ENCODE peak calls at places on chromosome 7, in five cellular contexts. U is transverse colon, B is ovary, P is K562, O is stomach. N is an unnamed sample.
A peak's percentile ranks its signal among the peaks of the same experiment; 100 is the strongest.

GRCh38 chr7:23915196-23915595 is 205.2 kb downstream of the STK31 start:
- DNase-seq in U (no peak), B (no peak), P (no peak), O (no peak), N (peak; percentile 82)

GRCh38 chr7:73809454-73810090 is 21.2 kb upstream of the CLDN4 start:
- DNase-seq in U (peak; percentile 91), B (no peak), P (no peak), O (no peak), N (no peak)

GRCh38 chr7:131619336-131620305 is 63.2 kb upstream of the PODXL start:
- DNase-seq in U (no peak), B (no peak), P (peak; percentile 32), O (no peak), N (no peak)

GRCh38 chr7:134669388-134669787 is 22.7 kb downstream of the BPGM start:
- DNase-seq in U (no peak), B (no peak), P (no peak), O (no peak), N (no peak)

GRCh38 chr7:103129702-103130557 is 19.0 kb downstream of the NAPEPLD start:
- DNase-seq in U (no peak), B (no peak), P (no peak), O (no peak), N (no peak)

GRCh38 chr7:149855368-149856305 is 17.5 kb downstream of the ZNF862 start:
- DNase-seq in U (no peak), B (no peak), P (peak; percentile 81), O (no peak), N (no peak)

GRCh38 chr7:91162415-91162814 is 101.8 kb upstream of the FZD1 start:
- DNase-seq in U (no peak), B (no peak), P (no peak), O (no peak), N (no peak)

GRCh38 chr7:117269895-117270294 is 53.0 kb downstream of the WNT2 start:
- DNase-seq in U (no peak), B (no peak), P (no peak), O (no peak), N (no peak)

GRCh38 chr7:46290374-46291061 is 369.4 kb upstream of the IGFBP3 start:
- DNase-seq in U (no peak), B (no peak), P (no peak), O (no peak), N (no peak)

GRCh38 chr7:111274882-111275281 is 184.0 kb downstream of the LRRN3 start:
- DNase-seq in U (no peak), B (no peak), P (no peak), O (no peak), N (no peak)

GRCh38 chr7:101179117-101179779 is 845 bp downstream of the NAT16 start:
- DNase-seq in U (no peak), B (no peak), P (peak; percentile 34), O (no peak), N (no peak)

GRCh38 chr7:12212051-12212485 is 974 bp downstream of the TMEM106B start:
- DNase-seq in U (no peak), B (no peak), P (peak; percentile 58), O (no peak), N (no peak)

GRCh38 chr7:80135306-80136104 is 874 bp downstream of the GNAI1 start:
- DNase-seq in U (peak; percentile 14), B (peak; percentile 49), P (no peak), O (no peak), N (no peak)

GRCh38 chr7:50092579-50093411 is at the start of gene ZPBP:
- DNase-seq in U (no peak), B (peak; percentile 55), P (peak; percentile 55), O (no peak), N (no peak)

GRCh38 chr7:117217636-117218035 is 105.2 kb downstream of the WNT2 start:
- DNase-seq in U (no peak), B (no peak), P (no peak), O (no peak), N (no peak)

GRCh38 chr7:94580601-94581000 is 71.0 kb downstream of the CASD1 start:
- DNase-seq in U (no peak), B (no peak), P (no peak), O (no peak), N (no peak)

DNA sequence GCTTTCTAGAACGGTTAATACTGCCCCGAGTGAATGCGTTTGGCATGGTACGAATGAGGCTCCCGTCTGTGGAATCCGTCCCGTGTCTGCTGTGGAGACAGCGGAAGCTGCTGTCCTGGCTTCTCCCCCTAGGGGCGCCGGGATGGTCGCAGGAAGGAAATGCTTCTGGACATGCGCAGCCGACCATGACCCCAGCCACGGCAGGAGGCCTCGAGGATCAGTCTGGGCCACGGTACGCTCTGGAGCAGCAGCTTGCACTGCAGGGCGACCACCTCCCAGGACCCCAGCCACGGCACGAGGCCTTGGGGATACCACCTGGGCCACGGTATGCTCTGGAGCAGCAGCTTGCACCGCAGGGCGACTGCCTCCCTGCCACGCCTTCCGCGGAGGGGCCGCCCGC is 107.9 kb downstream of the CYTH3 start:
- DNase-seq in U (no peak), B (no peak), P (peak; percentile 14), O (no peak), N (no peak)
- TF ChIP-seq EP300 in U (no peak), B (no peak), P (no peak), O (no peak), N (no peak)

DNA sequence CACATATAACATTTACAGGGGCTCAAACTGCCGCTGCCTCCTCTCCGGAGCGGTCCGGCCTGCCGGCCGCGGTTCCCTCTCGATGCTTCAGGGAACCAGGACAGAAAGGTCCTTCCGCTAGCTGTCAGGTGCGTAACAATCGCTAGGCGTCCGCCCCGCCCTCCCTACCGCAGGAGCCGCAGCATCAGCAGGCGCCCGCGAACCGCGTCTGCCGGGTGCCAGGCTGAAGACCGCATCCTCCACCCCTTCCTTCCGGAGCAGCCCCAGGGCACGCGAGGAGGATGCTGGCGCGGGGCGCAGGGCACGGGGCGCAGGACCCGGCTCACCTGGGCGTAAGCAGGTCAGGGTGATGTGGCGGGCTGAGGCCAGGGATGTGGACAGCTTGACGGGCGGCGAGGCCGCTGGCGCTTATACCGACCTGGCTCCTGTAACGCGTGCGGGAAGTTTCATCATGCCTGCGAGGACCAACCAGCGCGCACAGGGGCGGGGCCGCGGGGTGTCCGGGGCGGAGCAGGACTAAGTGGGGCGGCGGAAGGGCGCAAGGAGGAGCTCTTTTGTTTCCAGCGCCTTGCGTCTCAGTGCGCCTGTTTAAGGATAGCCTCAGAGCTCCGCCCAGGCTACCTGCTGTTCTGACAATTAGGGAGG is at the start of gene ASNS:
- DNase-seq in U (peak; percentile 94), B (peak; percentile 91), P (peak; percentile 98), O (peak; percentile 95), N (peak; percentile 95)
- TF ChIP-seq EP300 in U (no peak), B (no peak), P (peak; percentile 41), O (no peak), N (no peak)

GRCh38 chr7:153522261-153522660 is 529.9 kb upstream of the DPP6 start:
- DNase-seq in U (peak; percentile 28), B (no peak), P (no peak), O (no peak), N (peak; percentile 95)
- TF ChIP-seq EP300 in U (peak; percentile 82), B (no peak), P (no peak), O (peak; percentile 69), N (peak; percentile 93)

GRCh38 chr7:114133717-114134116 is 214.9 kb upstream of the PPP1R3A start:
- DNase-seq in U (no peak), B (no peak), P (no peak), O (no peak), N (no peak)
- TF ChIP-seq EP300 in U (no peak), B (no peak), P (no peak), O (no peak), N (no peak)

GRCh38 chr7:22302951-22303423 is 54.0 kb downstream of the RAPGEF5 start:
- DNase-seq in U (no peak), B (no peak), P (no peak), O (no peak), N (no peak)
- TF ChIP-seq EP300 in U (no peak), B (no peak), P (peak; percentile 49), O (no peak), N (no peak)

DNA sequence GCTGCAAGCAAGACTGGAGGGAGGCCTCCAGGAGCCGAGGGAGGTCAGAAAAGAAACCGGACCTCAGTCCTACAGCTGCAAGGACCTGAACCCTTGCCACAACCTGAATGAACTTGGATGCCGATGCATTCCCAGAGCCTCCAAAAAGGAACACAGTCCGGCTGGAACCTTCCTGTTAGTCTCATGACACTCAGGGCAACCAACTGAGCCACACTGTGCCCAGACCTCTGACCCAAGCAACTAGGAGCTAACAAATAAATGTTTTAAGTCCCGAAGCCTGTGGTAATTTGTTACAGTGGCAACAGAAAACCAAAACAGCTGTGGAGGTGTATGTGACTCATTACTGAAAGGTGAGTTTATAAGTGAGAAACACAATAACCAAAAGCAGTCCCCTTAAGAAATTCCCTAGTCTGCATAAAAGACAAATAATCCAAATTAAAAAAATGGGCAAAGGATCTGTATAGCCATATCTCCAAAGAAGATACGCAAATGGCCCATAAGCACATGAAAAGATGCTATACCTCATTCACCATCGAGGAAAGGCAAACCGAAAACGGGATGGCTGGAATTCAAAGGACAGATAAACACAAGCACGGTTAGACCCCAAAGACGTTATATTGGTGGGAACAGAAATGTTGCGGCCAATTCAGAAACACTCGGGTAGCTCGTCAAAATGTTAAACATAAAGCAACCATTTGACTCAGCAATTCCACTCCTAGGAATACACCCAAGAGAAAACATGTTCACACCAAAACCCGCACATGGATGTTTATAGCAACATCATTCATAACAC is 24.8 kb downstream of the GNA12 start:
- DNase-seq in U (no peak), B (no peak), P (no peak), O (no peak), N (no peak)
- TF ChIP-seq EP300 in U (no peak), B (no peak), P (no peak), O (no peak), N (no peak)

GRCh38 chr7:66734006-66734405 is 6.5 kb upstream of the RABGEF1 start:
- DNase-seq in U (no peak), B (no peak), P (no peak), O (no peak), N (no peak)
- TF ChIP-seq EP300 in U (no peak), B (no peak), P (no peak), O (no peak), N (no peak)

GRCh38 chr7:121872831-121873764 is at the start of gene PTPRZ1:
- DNase-seq in U (no peak), B (peak; percentile 48), P (no peak), O (peak; percentile 51), N (no peak)
- TF ChIP-seq EP300 in U (no peak), B (no peak), P (no peak), O (no peak), N (no peak)

DNA sequence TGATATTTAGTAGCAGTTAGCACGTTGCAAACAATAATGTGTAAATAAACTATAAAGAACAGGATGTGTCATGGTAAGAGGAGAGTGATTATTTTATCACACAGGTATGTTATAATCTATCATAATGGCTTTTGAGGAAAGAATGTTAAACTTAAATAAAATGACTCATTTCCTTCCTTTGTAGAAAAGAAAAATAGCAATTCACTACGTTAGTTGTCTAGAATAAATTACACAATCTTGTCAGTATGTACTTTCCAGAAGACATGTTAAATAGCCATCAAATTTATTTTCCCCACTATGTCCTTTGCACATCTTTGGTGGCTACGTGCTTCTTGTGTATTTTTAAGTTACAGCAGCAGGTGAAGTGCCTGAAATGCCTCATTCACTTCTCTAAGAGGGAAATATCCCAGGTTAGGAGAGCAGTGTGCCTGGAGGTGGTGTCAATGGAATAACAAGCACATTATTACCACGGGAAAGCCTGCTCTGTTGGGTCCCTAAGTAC is 133.8 kb downstream of the SEMA3A start:
- DNase-seq in U (no peak), B (no peak), P (no peak), O (no peak), N (no peak)
- TF ChIP-seq EP300 in U (no peak), B (no peak), P (no peak), O (no peak), N (no peak)

N was measured in esophagus muscularis mucosa.